ENCODE peak calls at places on chromosomes 6 and 20, in eight cellular contexts. L, Q, W, Y, C, D, H and U are unnamed samples.

GRCh38 chr20:49268600-49269365 is 9.1 kb downstream of the ZNFX1 start:
- DNase-seq in L (peak; percentile 92), Q (no peak), W (peak; percentile 71), Y (peak; percentile 82), C (no peak), D (peak; percentile 37), H (no peak), U (no peak)

GRCh38 chr6:30207619-30208295 is 5.4 kb downstream of the TRIM26 start:
- DNase-seq in L (no peak), Q (no peak), W (no peak), Y (peak; percentile 49), C (no peak), D (no peak), H (no peak), U (peak; percentile 30)

GRCh38 chr20:19838495-19838894 is 80.4 kb downstream of the RIN2 start:
- DNase-seq in L (no peak), Q (no peak), W (no peak), Y (no peak), C (no peak), D (no peak), H (no peak), U (no peak)

GRCh38 chr20:20303742-20304141 is 64.2 kb upstream of the INSM1 start:
- DNase-seq in L (no peak), Q (no peak), W (no peak), Y (no peak), C (no peak), D (no peak), H (no peak), U (no peak)

GRCh38 chr20:50794846-50795634 is at the start of gene BCAS4:
- DNase-seq in L (peak; percentile 71), Q (peak; percentile 88), W (peak; percentile 85), Y (peak; percentile 71), C (peak; percentile 62), D (peak; percentile 51), H (peak; percentile 88), U (peak; percentile 96)

GRCh38 chr6:153963352-153963751 is 75.7 kb upstream of the OPRM1 start:
- DNase-seq in L (no peak), Q (no peak), W (no peak), Y (no peak), C (no peak), D (no peak), H (no peak), U (no peak)

GRCh38 chr6:31307669-31308049 is 35.8 kb upstream of the HLA-C start:
- DNase-seq in L (no peak), Q (no peak), W (no peak), Y (no peak), C (no peak), D (no peak), H (no peak), U (no peak)

GRCh38 chr20:59787186-59787890 is 146.1 kb downstream of the SYCP2 start:
- DNase-seq in L (no peak), Q (no peak), W (no peak), Y (no peak), C (no peak), D (no peak), H (no peak), U (no peak)

GRCh38 chr6:162940426-162940825 is 212.7 kb downstream of the PACRG start:
- DNase-seq in L (no peak), Q (no peak), W (no peak), Y (peak; percentile 35), C (no peak), D (no peak), H (no peak), U (no peak)

GRCh38 chr20:31666258-31667042 is 28.7 kb downstream of the COX4I2 start:
- DNase-seq in L (no peak), Q (no peak), W (no peak), Y (no peak), C (no peak), D (no peak), H (no peak), U (no peak)

GRCh38 chr20:944148-944547 is 28.0 kb upstream of the ANGPT4 start:
- DNase-seq in L (no peak), Q (no peak), W (no peak), Y (no peak), C (no peak), D (no peak), H (no peak), U (no peak)

GRCh38 chr6:144176043-144176442 is 25.7 kb downstream of the STX11 start:
- DNase-seq in L (no peak), Q (no peak), W (no peak), Y (no peak), C (no peak), D (no peak), H (no peak), U (no peak)

GRCh38 chr20:50283922-50284810 is 93.5 kb downstream of the CEBPB start:
- DNase-seq in L (peak; percentile 48), Q (peak; percentile 81), W (no peak), Y (peak; percentile 69), C (peak; percentile 49), D (no peak), H (peak; percentile 61), U (peak; percentile 84)

GRCh38 chr6:122238861-122239260 is 160.6 kb upstream of the HSF2 start:
- DNase-seq in L (no peak), Q (no peak), W (no peak), Y (no peak), C (no peak), D (no peak), H (no peak), U (no peak)

GRCh38 chr20:34529742-34530141 is 13.5 kb downstream of the DYNLRB1 start:
- DNase-seq in L (no peak), Q (no peak), W (no peak), Y (no peak), C (no peak), D (no peak), H (no peak), U (no peak)

GRCh38 chr6:95280690-95281273 is 296.6 kb upstream of the MANEA start:
- DNase-seq in L (peak; percentile 4), Q (no peak), W (no peak), Y (peak; percentile 1), C (no peak), D (no peak), H (no peak), U (peak; percentile 20)

GRCh38 chr20:1467355-1468116 is 887 bp upstream of the NSFL1C start:
- DNase-seq in L (no peak), Q (peak; percentile 67), W (no peak), Y (no peak), C (no peak), D (no peak), H (no peak), U (no peak)

GRCh38 chr6:128723667-128724066 is 159.3 kb upstream of the LAMA2 start:
- DNase-seq in L (peak; percentile 71), Q (no peak), W (no peak), Y (peak; percentile 67), C (no peak), D (peak; percentile 15), H (no peak), U (no peak)

GRCh38 chr6:49980898-49981297 is 11.5 kb upstream of the DEFB113 start:
- DNase-seq in L (peak; percentile 55), Q (no peak), W (no peak), Y (no peak), C (no peak), D (no peak), H (no peak), U (peak; percentile 7)

GRCh38 chr6:45619994-45620471 is 242.3 kb upstream of the SUPT3H start:
- DNase-seq in L (peak; percentile 40), Q (no peak), W (peak; percentile 59), Y (peak; percentile 74), C (no peak), D (peak; percentile 35), H (no peak), U (no peak)

GRCh38 chr20:57198359-57199072 is 67.9 kb downstream of the BMP7 start:
- DNase-seq in L (peak; percentile 11), Q (no peak), W (no peak), Y (peak; percentile 39), C (no peak), D (no peak), H (no peak), U (no peak)
- H3K27ac ChIP-seq in L (no peak overlapping the region), Q (peak overlapping the region; percentile 71), W (no peak overlapping the region), Y (no peak overlapping the region), C (no peak overlapping the region), D (no peak overlapping the region), H (no peak overlapping the region), U (no peak overlapping the region)

GRCh38 chr6:151733680-151734320 is 73.7 kb upstream of the ESR1 start:
- DNase-seq in L (no peak), Q (no peak), W (no peak), Y (no peak), C (no peak), D (no peak), H (no peak), U (no peak)

GRCh38 chr6:151729829-151730495 is 77.5 kb upstream of the ESR1 start:
- DNase-seq in L (no peak), Q (no peak), W (no peak), Y (no peak), C (no peak), D (no peak), H (no peak), U (no peak)

GRCh38 chr6:151731313-151731712 is 76.2 kb upstream of the ESR1 start:
- DNase-seq in L (no peak), Q (no peak), W (no peak), Y (no peak), C (no peak), D (no peak), H (no peak), U (no peak)

DNA sequence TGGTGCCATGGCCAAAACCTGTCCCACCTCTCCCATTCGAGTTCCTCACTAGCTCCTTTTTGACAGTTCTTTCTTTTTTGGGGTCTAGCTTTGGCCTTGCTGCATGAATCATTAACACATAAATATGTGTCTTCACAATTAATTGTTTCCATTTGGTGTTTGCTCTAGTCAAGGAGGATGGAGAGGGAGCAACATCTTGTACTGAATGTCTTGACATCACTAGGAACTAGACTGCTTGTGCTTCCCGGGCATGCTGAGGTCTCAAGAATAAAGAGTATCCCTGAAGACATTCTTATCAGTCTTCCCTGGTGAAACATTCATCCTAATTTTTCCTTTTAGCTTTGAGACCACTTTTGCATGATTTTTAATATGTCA is 77.0 kb upstream of the ESR1 start:
- DNase-seq in L (no peak), Q (no peak), W (no peak), Y (no peak), C (no peak), D (no peak), H (no peak), U (no peak)
- H3K27ac ChIP-seq in L (no peak overlapping the region), Q (no peak overlapping the region), W (no peak overlapping the region), Y (no peak overlapping the region), C (no peak overlapping the region), D (no peak overlapping the region), H (no peak overlapping the region), U (no peak overlapping the region)

GRCh38 chr6:118495639-118496296 is 52.3 kb upstream of the PLN start:
- DNase-seq in L (peak; percentile 6), Q (no peak), W (no peak), Y (peak; percentile 85), C (no peak), D (peak; percentile 39), H (no peak), U (peak; percentile 8)
- H3K27ac ChIP-seq in L (no peak overlapping the region), Q (no peak overlapping the region), W (no peak overlapping the region), Y (no peak overlapping the region), C (no peak overlapping the region), D (peak overlapping the region; percentile 7), H (no peak overlapping the region), U (no peak overlapping the region)

DNA sequence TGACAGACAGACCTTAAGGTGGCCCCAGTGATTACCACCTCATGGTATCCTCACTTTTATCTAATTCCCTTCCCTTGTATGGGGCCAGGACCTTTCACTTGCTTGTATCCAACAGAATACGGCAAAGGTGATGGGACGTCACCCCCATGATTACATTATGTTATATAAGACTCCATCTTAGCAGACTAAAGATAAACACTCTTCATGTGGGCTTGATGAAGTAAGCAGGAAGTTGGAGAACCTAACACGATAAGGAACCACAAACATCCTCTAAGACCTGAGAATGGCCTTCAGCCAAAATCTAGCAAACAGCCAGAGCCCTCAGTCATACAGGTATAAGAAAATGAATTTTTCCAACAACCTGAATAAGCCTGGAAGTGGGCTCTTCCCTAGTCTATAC is 8.0 kb downstream of the SLC17A3 start:
- DNase-seq in L (no peak), Q (no peak), W (no peak), Y (no peak), C (no peak), D (no peak), H (no peak), U (no peak)
- H3K27ac ChIP-seq in L (no peak overlapping the region), Q (no peak overlapping the region), W (no peak overlapping the region), Y (no peak overlapping the region), C (no peak overlapping the region), D (no peak overlapping the region), H (no peak overlapping the region), U (no peak overlapping the region)